ENCODE peak calls at places on chromosomes 4 and X, in eight cellular contexts. Z is RWPE1; I is OCI-LY7; L is left ventricle myocardium inferior; R is A549; P is CD8-positive, alpha-beta memory T cell; B is H9; F is adrenal gland. N is an unnamed sample.

GRCh38 chrX:71870337-71871098 is 40.1 kb upstream of the NHSL2 start:
- DNase-seq in F (no peak), R (peak; percentile 64), L (no peak), B (peak; percentile 75), P (no peak), I (peak; percentile 0), Z (no peak), N (no peak)

GRCh38 chr4:77994194-77994721 is 62.9 kb upstream of the FRAS1 start:
- DNase-seq in Z (peak; percentile 42), F (no peak), I (peak; percentile 62), B (peak; percentile 78), L (no peak), R (peak; percentile 57), P (no peak), N (peak; percentile 44)

GRCh38 chr4:73213917-73214663 is 44.5 kb downstream of the ANKRD17 start:
- DNase-seq in Z (no peak), P (no peak), B (no peak), R (no peak), F (no peak), I (no peak), L (no peak), N (no peak)

GRCh38 chr4:53935780-53936179 is 128.6 kb downstream of the CHIC2 start:
- DNase-seq in L (no peak), F (no peak), Z (no peak), R (no peak), P (no peak), I (no peak), B (no peak), N (no peak)

GRCh38 chrX:48958635-48959094 is 1.3 kb upstream of the OTUD5 start:
- DNase-seq in I (no peak), F (peak; percentile 70), B (no peak), R (peak; percentile 35), P (no peak), Z (no peak), L (peak; percentile 24), N (peak; percentile 47)

GRCh38 chrX:20267924-20268701 is 1.4 kb upstream of the RPS6KA3 start:
- DNase-seq in R (no peak), I (no peak), B (peak; percentile 50), F (peak; percentile 77), L (peak; percentile 58), P (no peak), Z (no peak), N (peak; percentile 55)

GRCh38 chrX:3124041-3124440 is 82.8 kb downstream of the ARSF start:
- DNase-seq in F (no peak), P (no peak), L (no peak), Z (no peak), I (no peak), R (no peak), B (no peak), N (no peak)

GRCh38 chr4:123488916-123489315 is 92.3 kb downstream of the SPRY1 start:
- DNase-seq in R (peak; percentile 69), Z (peak; percentile 32), L (no peak), F (no peak), I (no peak), P (no peak), B (no peak), N (no peak)

GRCh38 chrX:71622347-71623104 is 4.2 kb upstream of the CXCR3 start:
- DNase-seq in F (peak; percentile 77), I (peak; percentile 76), R (peak; percentile 20), Z (peak; percentile 42), L (peak; percentile 77), B (peak; percentile 75), P (peak; percentile 88), N (peak; percentile 83)

GRCh38 chr4:41346306-41347061 is 89.8 kb downstream of the UCHL1 start:
- DNase-seq in I (no peak), F (no peak), Z (peak; percentile 65), P (no peak), B (no peak), R (peak; percentile 36), L (no peak), N (no peak)

GRCh38 chrX:119880552-119881437 is 9.2 kb downstream of the NDUFA1 start:
- DNase-seq in I (peak; percentile 76), R (peak; percentile 70), F (peak; percentile 37), P (peak; percentile 26), B (peak; percentile 46), L (no peak), Z (peak; percentile 50), N (peak; percentile 36)

GRCh38 chrX:37659047-37659446 is 26.5 kb upstream of the XK start:
- DNase-seq in B (no peak), L (no peak), P (no peak), I (no peak), Z (no peak), F (no peak), R (no peak), N (no peak)

GRCh38 chrX:68511255-68511654 is 12.4 kb downstream of the YIPF6 start:
- DNase-seq in R (peak; percentile 52), L (no peak), Z (peak; percentile 14), I (peak; percentile 49), B (no peak), F (peak; percentile 54), P (peak; percentile 26), N (peak; percentile 36)

GRCh38 chr4:5753766-5754528 is 42.9 kb downstream of the EVC start:
- DNase-seq in P (no peak), L (no peak), R (peak; percentile 48), I (no peak), Z (peak; percentile 70), F (no peak), B (no peak), N (no peak)

GRCh38 chr4:89838005-89838404 is 1.0 kb upstream of the SNCA start:
- DNase-seq in P (no peak), F (no peak), I (no peak), Z (no peak), L (no peak), B (no peak), R (no peak), N (no peak)

GRCh38 chrX:106927700-106928099 is 7.5 kb downstream of the CLDN2 start:
- DNase-seq in Z (no peak), L (no peak), P (no peak), F (peak; percentile 31), B (no peak), I (no peak), R (peak; percentile 77), N (peak; percentile 83)

GRCh38 chr4:88230399-88230798 is 54.0 kb downstream of the PPM1K start:
- DNase-seq in F (no peak), I (no peak), B (no peak), R (no peak), L (no peak), P (peak; percentile 10), Z (no peak), N (no peak)
- H3K27ac ChIP-seq in F (no peak overlapping the region), I (no peak overlapping the region), B (no peak overlapping the region), R (no peak overlapping the region), L (peak overlapping the region; percentile 70), P (no peak overlapping the region), Z (no peak overlapping the region), N (no peak overlapping the region)

DNA sequence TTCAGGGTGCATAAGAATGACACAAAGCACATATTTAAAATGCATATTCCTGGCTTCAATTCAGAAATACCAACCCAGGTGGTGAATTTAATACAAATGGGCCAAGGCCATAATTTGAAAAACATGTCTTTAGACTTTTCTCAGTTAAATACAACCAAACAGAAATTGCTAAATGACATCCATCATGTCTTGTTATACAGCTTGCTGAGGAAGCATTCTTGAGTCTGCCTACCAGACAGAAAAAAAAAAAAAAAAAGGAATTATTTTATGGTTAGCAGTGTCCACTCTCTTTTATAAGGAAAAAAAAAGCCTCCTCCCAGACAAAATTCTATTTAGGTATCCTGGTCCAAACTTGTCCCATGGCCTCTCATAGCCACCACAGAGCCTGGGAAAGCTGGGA is 119.0 kb downstream of the PAPSS1 start:
- DNase-seq in F (no peak), I (no peak), R (no peak), B (no peak), P (no peak), L (no peak), Z (no peak), N (no peak)
- H3K27ac ChIP-seq in F (no peak overlapping the region), I (no peak overlapping the region), R (no peak overlapping the region), B (no peak overlapping the region), P (no peak overlapping the region), L (no peak overlapping the region), Z (no peak overlapping the region), N (no peak overlapping the region)

DNA sequence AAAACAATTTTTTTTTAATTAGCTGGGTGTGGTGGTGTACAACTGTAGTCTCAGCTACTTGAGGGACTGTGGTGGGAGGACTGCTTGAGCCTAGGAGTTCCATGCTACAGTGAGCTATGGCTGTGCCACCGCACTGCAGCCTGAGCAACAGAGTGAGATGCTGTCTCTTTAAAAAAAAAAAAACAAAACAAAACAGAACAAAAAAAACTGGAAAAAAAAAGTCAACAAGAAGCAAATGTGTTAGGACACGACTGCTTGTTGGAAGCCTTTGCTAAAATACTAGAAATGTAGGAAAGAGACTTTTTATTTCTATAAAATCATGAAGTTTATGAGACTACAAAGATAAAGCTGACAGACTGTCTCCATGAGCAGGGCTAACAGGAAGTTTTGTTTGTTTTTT is 87.2 kb downstream of the SH3RF1 start:
- DNase-seq in I (no peak), B (no peak), R (no peak), Z (no peak), F (no peak), L (no peak), P (no peak), N (no peak)
- H3K27ac ChIP-seq in I (no peak overlapping the region), B (no peak overlapping the region), R (peak overlapping the region; percentile 11), Z (no peak overlapping the region), F (no peak overlapping the region), L (no peak overlapping the region), P (no peak overlapping the region), N (no peak overlapping the region)

GRCh38 chr4:52863324-52863723 is 1.2 kb downstream of the RASL11B start:
- DNase-seq in Z (no peak), L (no peak), R (no peak), P (no peak), F (no peak), I (no peak), B (no peak), N (no peak)

GRCh38 chr4:52861171-52861873 is 795 bp upstream of the RASL11B start:
- DNase-seq in L (no peak), Z (no peak), F (no peak), B (no peak), R (no peak), I (no peak), P (no peak), N (no peak)

GRCh38 chr4:52861879-52862604 is at the start of gene RASL11B:
- DNase-seq in L (peak; percentile 89), F (peak; percentile 83), Z (peak; percentile 90), R (peak; percentile 40), I (no peak), B (peak; percentile 84), P (peak; percentile 76), N (peak; percentile 84)

GRCh38 chr4:52864816-52865215 is 2.7 kb downstream of the RASL11B start:
- DNase-seq in I (no peak), R (no peak), Z (no peak), L (no peak), B (no peak), F (no peak), P (no peak), N (no peak)

GRCh38 chr4:52862605-52863236 is 604 bp downstream of the RASL11B start:
- DNase-seq in B (no peak), L (no peak), F (no peak), Z (peak; percentile 13), R (no peak), I (no peak), P (no peak), N (no peak)
- H3K27ac ChIP-seq in B (no peak overlapping the region), L (peak overlapping the region; percentile 84), F (no peak overlapping the region), Z (no peak overlapping the region), R (peak overlapping the region; percentile 85), I (no peak overlapping the region), P (no peak overlapping the region), N (no peak overlapping the region)